ENCODE peak calls at places on chromosomes 4 and X, in five cellular contexts. S, G, X, I and N are unnamed samples.

GRCh38 chr4:25950476-25951389 is 36.7 kb downstream of the SMIM20 start:
- DNase-seq in S (peak), X (no peak), G (peak), I (no peak), N (no peak)

GRCh38 chr4:183118585-183118984 is 19.5 kb downstream of the WWC2 start:
- DNase-seq in S (no peak), X (no peak), G (no peak), I (no peak), N (no peak)

GRCh38 chr4:173211838-173212237 is 43.2 kb downstream of the GALNT7 start:
- DNase-seq in X (peak), S (no peak), I (no peak), G (no peak), N (no peak)

GRCh38 chr4:40521957-40522356 is 107.7 kb downstream of the RBM47 start:
- DNase-seq in X (no peak), S (no peak), G (no peak), I (no peak), N (no peak)

GRCh38 chrX:16869393-16870094 is 618 bp downstream of the RBBP7 start:
- DNase-seq in X (no peak), I (no peak), S (peak), G (no peak), N (peak)

GRCh38 chr4:154807042-154807630 is 26.1 kb downstream of the RBM46 start:
- DNase-seq in S (peak), X (peak), G (peak), I (peak), N (peak)

GRCh38 chr4:5845035-5845905 is 47.6 kb downstream of the CRMP1 start:
- DNase-seq in S (no peak), G (no peak), I (no peak), X (no peak), N (no peak)

GRCh38 chrX:110418857-110419249 is 60.2 kb downstream of the RTL9 start:
- DNase-seq in X (no peak), I (no peak), S (no peak), G (no peak), N (no peak)

GRCh38 chrX:36909584-36909983 is 98.6 kb upstream of the FAM47C start:
- DNase-seq in S (no peak), X (no peak), G (peak), I (no peak), N (no peak)

GRCh38 chr4:182880387-182881356 is 36.5 kb downstream of the DCTD start:
- DNase-seq in I (no peak), S (no peak), X (no peak), G (peak), N (no peak)

GRCh38 chr4:44256414-44256813 is 192.2 kb downstream of the KCTD8 start:
- DNase-seq in I (no peak), S (no peak), G (no peak), X (no peak), N (no peak)

GRCh38 chr4:48227662-48228061 is 42.0 kb downstream of the TEC start:
- DNase-seq in S (no peak), G (no peak), I (no peak), X (no peak), N (no peak)

GRCh38 chr4:40377462-40378385 is 42.6 kb downstream of the CHRNA9 start:
- DNase-seq in X (no peak), G (no peak), I (no peak), S (no peak), N (no peak)

GRCh38 chr4:146368209-146368608 is 153.5 kb downstream of the SLC10A7 start:
- DNase-seq in S (no peak), G (no peak), I (no peak), X (no peak), N (no peak)

GRCh38 chr4:14880805-14881204 is 121.5 kb upstream of the CPEB2 start:
- DNase-seq in S (no peak), X (no peak), I (no peak), G (no peak), N (no peak)

GRCh38 chr4:133720001-133720400 is 481.6 kb downstream of the PABPC4L start:
- DNase-seq in X (no peak), S (no peak), I (no peak), G (no peak), N (no peak)

GRCh38 chr4:184826315-184827266 is 823 bp upstream of the ACSL1 start:
- DNase-seq in S (no peak), G (no peak), X (no peak), I (no peak), N (peak)

GRCh38 chr4:972651-973424 is 531 bp downstream of the DGKQ start:
- DNase-seq in S (peak), I (no peak), X (no peak), G (no peak), N (no peak)

GRCh38 chrX:16464369-16464768 is 185.6 kb upstream of the S100G start:
- DNase-seq in S (no peak), I (no peak), G (no peak), X (no peak), N (no peak)

GRCh38 chr4:185672618-185673017 is 137.3 kb upstream of the PDLIM3 start:
- DNase-seq in G (no peak), I (no peak), S (no peak), X (no peak), N (no peak)

GRCh38 chrX:119272882-119273806 is 37.1 kb downstream of the PGRMC1 start:
- DNase-seq in I (no peak), S (peak), G (no peak), X (no peak), N (peak)

GRCh38 chr4:155288999-155289398 is 80.6 kb downstream of the NPY2R start:
- DNase-seq in X (no peak), G (no peak), S (no peak), I (no peak), N (no peak)

GRCh38 chr4:140993350-140993749 is 139.9 kb downstream of the RNF150 start:
- DNase-seq in S (no peak), X (no peak), I (no peak), G (no peak), N (no peak)

GRCh38 chr4:151644625-151645024 is 116.2 kb downstream of the GATB start:
- DNase-seq in I (no peak), S (peak), G (peak), X (peak), N (peak)

GRCh38 chr4:52076731-52077130 is 25.6 kb downstream of the SPATA18 start:
- DNase-seq in S (peak), I (no peak), X (no peak), G (no peak), N (no peak)

GRCh38 chr4:130054895-130055294 is 958.9 kb downstream of the C4orf33 start:
- DNase-seq in X (no peak), G (no peak), S (no peak), I (no peak), N (no peak)

GRCh38 chrX:130594453-130594916 is 192.7 kb downstream of the RBMX2 start:
- DNase-seq in X (no peak), S (peak), G (no peak), I (no peak), N (peak)

GRCh38 chr4:76950846-76951321 is 1.3 kb downstream of the SEPTIN11 start:
- DNase-seq in G (no peak), S (peak), X (no peak), I (no peak), N (peak)

DNA sequence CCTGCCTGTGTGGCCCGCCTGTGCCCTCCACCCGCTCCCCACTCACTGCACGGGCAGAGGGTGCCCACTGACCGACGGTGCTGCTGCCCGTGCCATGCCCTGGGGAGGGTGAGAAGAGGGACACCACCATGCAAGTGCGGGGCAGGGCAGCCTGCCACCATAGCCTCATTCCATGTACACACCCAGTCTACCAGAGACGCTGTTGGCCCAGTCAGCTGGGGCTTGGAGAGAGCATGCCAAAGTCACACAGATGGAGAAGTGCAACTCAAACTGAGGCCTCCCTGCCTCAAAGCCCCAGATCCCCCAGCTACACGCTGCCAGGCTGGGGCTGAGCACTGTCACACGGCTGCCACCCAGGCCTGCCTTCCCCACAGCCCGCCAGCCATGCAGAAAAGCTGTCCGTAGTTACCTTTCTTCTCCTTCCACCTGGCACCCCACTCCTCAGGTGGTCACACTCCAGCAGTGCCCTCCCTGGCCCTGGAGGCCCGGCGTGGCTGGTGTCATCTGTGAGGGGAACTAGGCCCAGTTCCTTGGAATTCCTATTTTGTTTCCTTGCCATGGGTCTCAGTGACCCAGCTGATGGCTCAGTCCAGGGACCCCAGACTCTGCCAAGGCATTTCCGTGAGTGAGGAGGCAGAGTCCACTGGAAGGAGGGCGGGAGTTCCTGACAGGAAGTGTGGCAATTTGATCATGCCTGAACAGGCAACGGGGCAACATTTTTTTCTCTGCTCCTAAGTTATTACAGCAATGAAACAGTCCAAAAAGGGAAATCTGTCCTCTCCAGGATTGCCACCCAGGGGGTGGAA is at the start of gene SLC2A9:
- DNase-seq in G (peak), I (no peak), X (no peak), S (no peak), N (no peak)
- TF ChIP-seq ZBTB33 in G (no peak), I (no peak), X (no peak), S (no peak), N (no peak)

GRCh38 chr4:56227301-56227835 is 159.9 kb downstream of the AASDH start:
- DNase-seq in X (no peak), I (no peak), G (no peak), S (no peak), N (no peak)
- TF ChIP-seq ZBTB33 in X (no peak), I (no peak), G (no peak), S (no peak), N (no peak)

GRCh38 chrX:133670394-133670793 is 255.1 kb upstream of the GPC4 start:
- DNase-seq in G (no peak), S (peak), X (peak), I (peak), N (peak)
- TF ChIP-seq ZBTB33 in G (no peak), S (no peak), X (no peak), I (no peak), N (no peak)

DNA sequence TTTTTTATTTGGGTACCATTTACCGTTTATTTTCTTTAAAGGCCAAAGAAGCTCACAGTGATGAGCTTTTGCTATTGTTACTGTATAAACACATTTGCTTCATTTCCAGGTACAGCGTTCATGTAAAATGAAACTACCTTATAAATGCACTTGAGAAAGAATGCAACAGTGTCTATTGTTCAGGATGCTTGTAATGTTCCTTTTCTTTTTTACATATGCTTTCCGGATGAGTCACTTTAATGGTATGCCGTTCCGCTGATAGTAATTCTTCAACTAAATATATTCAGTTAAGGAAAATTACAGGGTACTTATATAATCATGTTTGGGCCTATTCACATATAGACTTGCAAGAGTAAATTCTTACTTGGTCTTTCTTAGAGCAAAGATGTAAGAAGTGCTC is 354.9 kb downstream of the RPA4 start:
- DNase-seq in S (no peak), G (no peak), X (peak), I (no peak), N (no peak)
- TF ChIP-seq ZBTB33 in S (no peak), G (no peak), X (no peak), I (no peak), N (no peak)

GRCh38 chr4:139689093-139689722 is 23.6 kb downstream of the MGST2 start:
- DNase-seq in G (peak), S (no peak), I (no peak), X (no peak), N (no peak)
- TF ChIP-seq ZBTB33 in G (peak), S (no peak), I (no peak), X (no peak), N (no peak)